ENCODE peak calls at places on chromosomes 13 and 19, in five cellular contexts. One of them, this sample, is unnamed.

GRCh38 chr19:29882719-29883105 is 59.3 kb upstream of the URI1 start:
- DNase-seq in SK-N-MC: no peak
- DNase-seq in stomach: no peak
- DNase-seq in HL-60: no peak
- DNase-seq in transverse colon: no peak
- DNase-seq in this sample: no peak

GRCh38 chr19:52600639-52601024 is 30.5 kb downstream of the ZNF701 start:
- DNase-seq in SK-N-MC: no peak
- DNase-seq in transverse colon: peak
- DNase-seq in HL-60: peak
- DNase-seq in stomach: peak
- DNase-seq in this sample: peak

GRCh38 chr13:99905814-99906213 is 65.8 kb downstream of the ZIC5 start:
- DNase-seq in transverse colon: no peak
- DNase-seq in HL-60: no peak
- DNase-seq in stomach: no peak
- DNase-seq in SK-N-MC: no peak
- DNase-seq in this sample: no peak

GRCh38 chr13:54592201-54592600 is 1563.6 kb downstream of the OLFM4 start:
- DNase-seq in stomach: no peak
- DNase-seq in transverse colon: no peak
- DNase-seq in SK-N-MC: no peak
- DNase-seq in HL-60: no peak
- DNase-seq in this sample: no peak

GRCh38 chr19:37470216-37470615 is 1.1 kb downstream of the ZNF570 start:
- DNase-seq in SK-N-MC: no peak
- DNase-seq in HL-60: no peak
- DNase-seq in transverse colon: no peak
- DNase-seq in stomach: no peak
- DNase-seq in this sample: no peak

GRCh38 chr19:46133101-46133627 is 8.7 kb upstream of the IGFL3 start:
- DNase-seq in HL-60: no peak
- DNase-seq in SK-N-MC: peak
- DNase-seq in transverse colon: no peak
- DNase-seq in stomach: no peak
- DNase-seq in this sample: no peak

GRCh38 chr13:66933994-66934393 is 296.1 kb downstream of the PCDH9 start:
- DNase-seq in transverse colon: no peak
- DNase-seq in SK-N-MC: no peak
- DNase-seq in HL-60: no peak
- DNase-seq in stomach: no peak
- DNase-seq in this sample: no peak

GRCh38 chr19:11457115-11457514 is 21.7 kb downstream of the PRKCSH start:
- DNase-seq in transverse colon: no peak
- DNase-seq in HL-60: no peak
- DNase-seq in stomach: no peak
- DNase-seq in SK-N-MC: no peak
- DNase-seq in this sample: no peak

GRCh38 chr13:106063591-106064308 is 471.7 kb downstream of the EFNB2 start:
- DNase-seq in transverse colon: no peak
- DNase-seq in stomach: no peak
- DNase-seq in SK-N-MC: no peak
- DNase-seq in HL-60: no peak
- DNase-seq in this sample: no peak

GRCh38 chr19:48470856-48471255 is 1.7 kb downstream of the CYTH2 start:
- DNase-seq in stomach: no peak
- DNase-seq in transverse colon: no peak
- DNase-seq in SK-N-MC: no peak
- DNase-seq in HL-60: no peak
- DNase-seq in this sample: no peak

GRCh38 chr19:30881986-30882385 is 467.2 kb downstream of the TSHZ3 start:
- DNase-seq in transverse colon: no peak
- DNase-seq in SK-N-MC: no peak
- DNase-seq in HL-60: no peak
- DNase-seq in stomach: no peak
- DNase-seq in this sample: no peak

DNA sequence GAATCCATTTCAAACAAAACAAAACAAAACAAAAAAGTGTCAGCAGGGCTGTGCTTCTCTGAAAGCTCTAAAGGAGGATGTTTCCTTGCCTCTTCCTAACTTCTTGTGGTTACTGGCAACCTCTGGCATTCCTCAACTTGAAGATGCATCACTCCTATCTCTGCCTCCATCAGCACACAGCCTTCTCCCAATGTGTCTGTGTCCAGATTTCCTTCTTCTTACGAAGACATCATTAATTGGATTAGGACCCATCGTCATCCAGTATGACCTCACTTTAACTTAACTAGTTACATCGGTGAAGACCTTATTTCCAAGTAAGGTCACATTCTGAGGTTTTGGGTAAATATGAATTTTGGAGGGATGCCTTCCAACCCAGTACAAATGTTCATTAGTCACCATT is 33.8 kb upstream of the GTF2F2 start:
- DNase-seq in HL-60: no peak
- DNase-seq in stomach: no peak
- DNase-seq in transverse colon: no peak
- DNase-seq in SK-N-MC: no peak
- DNase-seq in this sample: no peak
- TF ChIP-seq POLR2AphosphoS5 in HL-60: no peak
- TF ChIP-seq POLR2AphosphoS5 in stomach: no peak
- TF ChIP-seq POLR2AphosphoS5 in transverse colon: no peak
- TF ChIP-seq POLR2AphosphoS5 in SK-N-MC: no peak
- TF ChIP-seq POLR2AphosphoS5 in this sample: no peak

GRCh38 chr19:19775891-19776205 is 42.9 kb upstream of the ZNF14 start:
- DNase-seq in stomach: no peak
- DNase-seq in HL-60: no peak
- DNase-seq in SK-N-MC: no peak
- DNase-seq in transverse colon: no peak
- DNase-seq in this sample: no peak

GRCh38 chr19:19774354-19775033 is 41.6 kb upstream of the ZNF14 start:
- DNase-seq in SK-N-MC: no peak
- DNase-seq in transverse colon: no peak
- DNase-seq in stomach: no peak
- DNase-seq in HL-60: peak
- DNase-seq in this sample: no peak

GRCh38 chr19:19778666-19779065 is 42.9 kb downstream of the ZNF506 start:
- DNase-seq in SK-N-MC: no peak
- DNase-seq in stomach: no peak
- DNase-seq in transverse colon: no peak
- DNase-seq in HL-60: no peak
- DNase-seq in this sample: no peak

GRCh38 chr19:19776206-19777008 is 43.5 kb upstream of the ZNF14 start:
- DNase-seq in stomach: peak
- DNase-seq in transverse colon: peak
- DNase-seq in HL-60: peak
- DNase-seq in SK-N-MC: peak
- DNase-seq in this sample: peak

GRCh38 chr19:19777692-19778091 is 43.9 kb downstream of the ZNF506 start:
- DNase-seq in SK-N-MC: no peak
- DNase-seq in stomach: no peak
- DNase-seq in transverse colon: no peak
- DNase-seq in HL-60: no peak
- DNase-seq in this sample: no peak
- TF ChIP-seq POLR2AphosphoS5 in SK-N-MC: no peak
- TF ChIP-seq POLR2AphosphoS5 in stomach: no peak
- TF ChIP-seq POLR2AphosphoS5 in transverse colon: no peak
- TF ChIP-seq POLR2AphosphoS5 in HL-60: no peak
- TF ChIP-seq POLR2AphosphoS5 in this sample: no peak

GRCh38 chr19:28691683-28692082 is 521.3 kb downstream of the UQCRFS1 start:
- DNase-seq in HL-60: no peak
- DNase-seq in SK-N-MC: no peak
- DNase-seq in transverse colon: no peak
- DNase-seq in stomach: no peak
- DNase-seq in this sample: no peak

GRCh38 chr19:28686741-28687140 is 526.2 kb downstream of the UQCRFS1 start:
- DNase-seq in transverse colon: no peak
- DNase-seq in HL-60: peak
- DNase-seq in stomach: no peak
- DNase-seq in SK-N-MC: no peak
- DNase-seq in this sample: no peak

GRCh38 chr19:28687296-28687695 is 525.7 kb downstream of the UQCRFS1 start:
- DNase-seq in HL-60: no peak
- DNase-seq in SK-N-MC: no peak
- DNase-seq in transverse colon: no peak
- DNase-seq in stomach: no peak
- DNase-seq in this sample: no peak

GRCh38 chr19:28680091-28680490 is 532.9 kb downstream of the UQCRFS1 start:
- DNase-seq in transverse colon: no peak
- DNase-seq in stomach: no peak
- DNase-seq in HL-60: no peak
- DNase-seq in SK-N-MC: no peak
- DNase-seq in this sample: no peak

GRCh38 chr19:28685802-28686201 is 527.1 kb downstream of the UQCRFS1 start:
- DNase-seq in stomach: no peak
- DNase-seq in transverse colon: no peak
- DNase-seq in HL-60: no peak
- DNase-seq in SK-N-MC: no peak
- DNase-seq in this sample: no peak
- TF ChIP-seq POLR2AphosphoS5 in stomach: no peak
- TF ChIP-seq POLR2AphosphoS5 in transverse colon: no peak
- TF ChIP-seq POLR2AphosphoS5 in HL-60: no peak
- TF ChIP-seq POLR2AphosphoS5 in SK-N-MC: no peak
- TF ChIP-seq POLR2AphosphoS5 in this sample: no peak

GRCh38 chr19:16830679-16831078 is 1.5 kb downstream of the SIN3B start:
- DNase-seq in HL-60: no peak
- DNase-seq in stomach: no peak
- DNase-seq in SK-N-MC: no peak
- DNase-seq in transverse colon: no peak
- DNase-seq in this sample: no peak

GRCh38 chr19:16829822-16830289 is 658 bp downstream of the SIN3B start:
- DNase-seq in transverse colon: no peak
- DNase-seq in HL-60: no peak
- DNase-seq in SK-N-MC: no peak
- DNase-seq in stomach: no peak
- DNase-seq in this sample: no peak

GRCh38 chr19:16831531-16831930 is 2.3 kb downstream of the SIN3B start:
- DNase-seq in stomach: no peak
- DNase-seq in SK-N-MC: no peak
- DNase-seq in HL-60: no peak
- DNase-seq in transverse colon: no peak
- DNase-seq in this sample: no peak

GRCh38 chr19:16825312-16826168 is 3.7 kb upstream of the SIN3B start:
- DNase-seq in transverse colon: peak
- DNase-seq in HL-60: no peak
- DNase-seq in SK-N-MC: no peak
- DNase-seq in stomach: peak
- DNase-seq in this sample: peak

DNA sequence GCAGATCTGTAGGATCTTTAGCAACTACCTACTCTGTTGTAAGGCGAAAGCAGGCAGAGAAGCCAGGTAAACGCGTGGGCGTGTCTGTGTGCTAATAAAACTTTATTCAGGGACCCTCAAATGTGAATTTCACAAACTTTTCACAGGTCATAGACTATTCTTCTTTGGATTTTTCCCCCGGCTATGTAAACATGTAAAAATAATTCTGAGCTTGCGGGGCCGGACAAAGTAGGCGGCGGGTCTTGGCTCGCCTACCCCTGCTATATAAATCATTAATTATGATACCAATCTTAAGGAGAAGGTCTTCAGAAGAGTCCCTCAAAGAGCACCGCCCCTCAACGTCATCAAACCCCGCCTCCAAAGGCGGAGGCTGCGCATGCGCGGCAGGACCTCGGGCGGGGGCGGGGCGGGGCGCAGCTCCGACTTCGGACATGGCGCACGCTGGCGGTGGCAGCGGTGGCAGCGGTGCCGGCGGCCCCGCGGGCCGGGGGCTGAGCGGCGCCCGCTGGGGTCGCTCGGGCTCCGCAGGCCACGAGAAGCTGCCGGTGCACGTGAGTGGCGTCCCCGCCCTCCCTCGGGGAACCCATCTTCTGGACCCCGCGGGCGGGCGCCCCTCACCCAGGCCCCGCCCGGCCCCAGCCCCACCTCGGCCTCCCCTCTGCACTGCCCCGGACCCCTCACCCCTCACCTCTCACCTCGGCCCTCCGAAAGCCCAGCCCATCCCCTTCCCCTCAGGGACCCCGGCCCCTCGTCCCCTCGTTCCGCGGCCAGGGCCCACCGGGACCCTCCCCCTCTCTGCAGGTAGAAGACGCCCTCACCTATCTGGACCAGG is at the start of gene SIN3B:
- DNase-seq in HL-60: peak
- DNase-seq in SK-N-MC: peak
- DNase-seq in stomach: peak
- DNase-seq in transverse colon: peak
- DNase-seq in this sample: peak
- TF ChIP-seq POLR2AphosphoS5 in HL-60: peak
- TF ChIP-seq POLR2AphosphoS5 in SK-N-MC: peak
- TF ChIP-seq POLR2AphosphoS5 in stomach: peak
- TF ChIP-seq POLR2AphosphoS5 in transverse colon: peak
- TF ChIP-seq POLR2AphosphoS5 in this sample: no peak

GRCh38 chr19:1568320-1569019 is at the start of gene MEX3D:
- DNase-seq in transverse colon: peak
- DNase-seq in SK-N-MC: no peak
- DNase-seq in HL-60: peak
- DNase-seq in stomach: peak
- DNase-seq in this sample: no peak
- TF ChIP-seq POLR2AphosphoS5 in transverse colon: no peak
- TF ChIP-seq POLR2AphosphoS5 in SK-N-MC: peak
- TF ChIP-seq POLR2AphosphoS5 in HL-60: no peak
- TF ChIP-seq POLR2AphosphoS5 in stomach: no peak
- TF ChIP-seq POLR2AphosphoS5 in this sample: no peak

This sample was measured in suprapubic skin.